ENCODE peak calls at places on chromosome 1, in nine cellular contexts. N, Y, C, Z, Q, T, B, V and E are unnamed samples.

GRCh38 chr1:98991127-98992003 is 13.3 kb downstream of the PLPPR5 start:
- DNase-seq in C (no peak), T (peak), V (peak), Q (no peak), Z (no peak), N (no peak), Y (peak), B (no peak), E (no peak)

GRCh38 chr1:42142894-42143675 is 10.1 kb upstream of the GUCA2B start:
- DNase-seq in T (no peak), Y (no peak), Q (peak), C (no peak), V (no peak), N (no peak), Z (no peak), B (no peak), E (no peak)

GRCh38 chr1:226463925-226464598 is 56.2 kb upstream of the PARP1 start:
- DNase-seq in Q (no peak), C (no peak), Y (no peak), V (no peak), B (no peak), T (no peak), Z (no peak), N (no peak), E (no peak)

GRCh38 chr1:208083016-208083714 is 161.0 kb downstream of the PLXNA2 start:
- DNase-seq in N (peak), T (no peak), V (peak), C (no peak), Q (no peak), Y (no peak), B (no peak), Z (no peak), E (no peak)

GRCh38 chr1:116826818-116827606 is 72.8 kb downstream of the CD2 start:
- DNase-seq in T (peak), Q (no peak), N (no peak), Y (peak), Z (no peak), V (peak), C (no peak), B (no peak), E (no peak)

GRCh38 chr1:114482585-114482984 is 28.4 kb downstream of the TRIM33 start:
- DNase-seq in C (no peak), Z (no peak), Q (no peak), N (no peak), B (no peak), Y (no peak), V (peak), T (no peak), E (no peak)

GRCh38 chr1:156086256-156086662 is 4.0 kb upstream of the MEX3A start:
- DNase-seq in Q (no peak), Y (no peak), V (peak), C (peak), T (no peak), B (peak), N (peak), Z (no peak), E (no peak)

GRCh38 chr1:243440406-243440805 is 184.6 kb downstream of the SDCCAG8 start:
- DNase-seq in B (no peak), C (peak), T (no peak), Z (no peak), N (no peak), V (peak), Y (no peak), Q (no peak), E (no peak)

GRCh38 chr1:161962094-161962887 is 61.4 kb downstream of the OLFML2B start:
- DNase-seq in C (no peak), T (peak), Y (peak), N (no peak), Q (no peak), Z (no peak), V (no peak), B (no peak), E (no peak)

GRCh38 chr1:217602380-217602779 is 28.5 kb downstream of the GPATCH2 start:
- DNase-seq in Z (no peak), C (no peak), B (no peak), V (no peak), Y (no peak), Q (no peak), N (no peak), T (no peak), E (no peak)

GRCh38 chr1:152517237-152517811 is 3.0 kb downstream of the CRCT1 start:
- DNase-seq in B (no peak), Y (peak), Q (no peak), V (no peak), N (no peak), Z (no peak), C (no peak), T (no peak), E (no peak)

GRCh38 chr1:19479351-19480120 is 5.8 kb downstream of the CAPZB start:
- DNase-seq in Q (no peak), N (no peak), Y (no peak), B (no peak), V (no peak), Z (no peak), C (no peak), T (no peak), E (no peak)

GRCh38 chr1:201686709-201687455 is 142.1 kb upstream of the IPO9 start:
- DNase-seq in B (no peak), N (no peak), C (no peak), V (peak), Y (peak), Z (no peak), Q (peak), T (peak), E (no peak)

GRCh38 chr1:230208619-230209261 is 141.7 kb downstream of the GALNT2 start:
- DNase-seq in C (no peak), B (no peak), N (no peak), T (peak), V (no peak), Z (no peak), Q (no peak), Y (no peak), E (peak)

GRCh38 chr1:222163895-222164294 is 384.0 kb downstream of the HHIPL2 start:
- DNase-seq in T (no peak), Z (no peak), B (no peak), N (no peak), Y (no peak), V (no peak), Q (no peak), C (no peak), E (no peak)

GRCh38 chr1:93673159-93673657 is 8.4 kb downstream of the BCAR3 start:
- DNase-seq in C (no peak), V (no peak), B (no peak), N (no peak), Y (no peak), Z (no peak), Q (no peak), T (no peak), E (no peak)

GRCh38 chr1:5649166-5649551 is 343.1 kb downstream of the NPHP4 start:
- DNase-seq in Y (no peak), C (no peak), V (no peak), Q (no peak), Z (no peak), B (no peak), N (no peak), T (no peak), E (no peak)

GRCh38 chr1:16053781-16054502 is 10.4 kb downstream of the CLCNKB start:
- DNase-seq in Z (no peak), Y (no peak), C (no peak), N (no peak), B (no peak), Q (no peak), V (no peak), T (no peak), E (no peak)

GRCh38 chr1:109880961-109881894 is 29.4 kb upstream of the CSF1 start:
- DNase-seq in Z (no peak), T (no peak), N (peak), Y (no peak), B (no peak), V (no peak), Q (no peak), C (no peak), E (no peak)

GRCh38 chr1:117659565-117660264 is 53.9 kb downstream of the TENT5C start:
- DNase-seq in C (no peak), Y (no peak), B (no peak), Z (no peak), T (no peak), N (no peak), V (no peak), Q (no peak), E (no peak)

GRCh38 chr1:170593173-170593572 is 61.2 kb downstream of the GORAB start:
- DNase-seq in V (no peak), B (no peak), T (no peak), Y (no peak), N (no peak), C (no peak), Z (no peak), Q (no peak), E (no peak)

GRCh38 chr1:67939176-67939751 is 106.0 kb upstream of the GNG12 start:
- DNase-seq in B (no peak), T (no peak), C (no peak), V (no peak), Q (no peak), Y (no peak), N (peak), Z (no peak), E (no peak)

GRCh38 chr1:109802901-109803561 is 39.3 kb upstream of the EPS8L3 start:
- DNase-seq in N (peak), V (no peak), C (no peak), Y (no peak), Z (peak), Q (no peak), B (no peak), T (no peak), E (no peak)

GRCh38 chr1:19113362-19114092 is 96.5 kb downstream of the UBR4 start:
- DNase-seq in C (no peak), V (peak), N (no peak), B (no peak), Y (peak), Q (no peak), Z (no peak), T (peak), E (peak)

GRCh38 chr1:90925928-90926869 is 95.6 kb downstream of the ZNF644 start:
- DNase-seq in Y (peak), Q (no peak), N (no peak), Z (no peak), C (no peak), V (peak), B (no peak), T (peak), E (no peak)

GRCh38 chr1:32220746-32221580 is 1.2 kb downstream of the TMEM234 start:
- DNase-seq in Z (no peak), Q (no peak), B (no peak), T (no peak), C (no peak), V (no peak), N (no peak), Y (no peak), E (no peak)

GRCh38 chr1:204314209-204314892 is 45.4 kb downstream of the PLEKHA6 start:
- DNase-seq in N (no peak), Q (peak), B (no peak), V (no peak), Z (no peak), Y (peak), T (no peak), C (no peak), E (no peak)

GRCh38 chr1:19703280-19703679 is 38.6 kb downstream of the HTR6 start:
- DNase-seq in N (no peak), Q (no peak), Z (no peak), B (no peak), Y (no peak), T (no peak), V (no peak), C (no peak), E (no peak)

GRCh38 chr1:167435484-167435883 is 82.8 kb downstream of the CD247 start:
- DNase-seq in C (no peak), N (no peak), Y (no peak), B (no peak), V (no peak), Q (no peak), Z (no peak), T (no peak), E (no peak)

GRCh38 chr1:33470495-33471012 is 1.9 kb upstream of the ZSCAN20 start:
- DNase-seq in Y (peak), B (peak), V (peak), Z (no peak), T (peak), C (peak), N (peak), Q (peak), E (peak)

GRCh38 chr1:226625832-226626576 is 77.4 kb downstream of the STUM start:
- DNase-seq in Q (no peak), T (no peak), Z (peak), Y (no peak), C (no peak), V (no peak), N (peak), B (peak), E (no peak)

GRCh38 chr1:29453502-29454240 is 217.3 kb downstream of the PTPRU start:
- DNase-seq in Y (peak), V (peak), B (no peak), Z (peak), C (peak), Q (no peak), T (peak), N (peak), E (no peak)

GRCh38 chr1:23132033-23132432 is 36.6 kb downstream of the LUZP1 start:
- DNase-seq in Z (no peak), B (no peak), N (no peak), C (no peak), T (no peak), Q (no peak), Y (peak), V (no peak), E (no peak)

GRCh38 chr1:186927884-186928283 is 99.1 kb downstream of the PLA2G4A start:
- DNase-seq in C (no peak), Y (peak), Z (no peak), N (no peak), Q (no peak), B (no peak), T (no peak), V (peak), E (no peak)

GRCh38 chr1:90715334-90715733 is 1.8 kb downstream of the BARHL2 start:
- DNase-seq in V (no peak), Q (no peak), C (no peak), B (no peak), T (no peak), Z (no peak), N (no peak), Y (no peak), E (no peak)

GRCh38 chr1:197439708-197440107 is 171.7 kb downstream of the CRB1 start:
- DNase-seq in Q (no peak), T (no peak), V (no peak), Z (no peak), Y (no peak), N (no peak), B (no peak), C (peak), E (no peak)

GRCh38 chr1:172040466-172040865 is 199.2 kb downstream of the DNM3 start:
- DNase-seq in C (no peak), Z (no peak), V (no peak), Q (no peak), B (no peak), T (peak), Y (peak), N (no peak), E (no peak)

GRCh38 chr1:181089777-181090505 is 1.4 kb downstream of the IER5 start:
- DNase-seq in Q (peak), Y (peak), B (peak), Z (peak), N (peak), T (peak), V (peak), C (peak), E (peak)

GRCh38 chr1:38009088-38009840 is 3.3 kb upstream of the UTP11 start:
- DNase-seq in V (peak), Z (no peak), C (no peak), T (peak), B (peak), Y (no peak), N (no peak), Q (no peak), E (no peak)